ENCODE peak calls at places on chromosomes 6 and 20, in nine cellular contexts. L is AG04450, I is pancreas, T is body of pancreas, N is HCT116, Y is fibroblast of mammary gland, S is AG09309, J is transverse colon, Q is Peyer's patch. O is an unnamed sample.

GRCh38 chr6:163825033-163825432 is 410.5 kb downstream of the QKI start:
- DNase-seq in L (no peak), I (no peak), T (no peak), N (no peak), Y (peak), S (peak), J (no peak), Q (no peak), O (no peak)

GRCh38 chr6:126716826-126717514 is 377.1 kb downstream of the CENPW start:
- DNase-seq in L (no peak), I (no peak), T (no peak), N (peak), Y (no peak), S (no peak), J (no peak), Q (no peak), O (no peak)

GRCh38 chr6:37314117-37314802 is 39.5 kb upstream of the RNF8 start:
- DNase-seq in L (no peak), I (no peak), T (no peak), N (no peak), Y (no peak), S (no peak), J (no peak), Q (no peak), O (no peak)

GRCh38 chr6:167721291-167721690 is 105.4 kb upstream of the AFDN start:
- DNase-seq in L (no peak), I (no peak), T (no peak), N (no peak), Y (no peak), S (no peak), J (no peak), Q (no peak), O (no peak)

GRCh38 chr6:136550045-136550329 is 235 bp downstream of the MAP7 start:
- DNase-seq in L (no peak), I (no peak), T (no peak), N (no peak), Y (no peak), S (no peak), J (no peak), Q (no peak), O (no peak)

GRCh38 chr6:129029778-129030177 is 146.8 kb downstream of the LAMA2 start:
- DNase-seq in L (no peak), I (no peak), T (no peak), N (no peak), Y (peak), S (no peak), J (no peak), Q (no peak), O (no peak)

GRCh38 chr20:48394415-48395081 is 433.3 kb downstream of the PREX1 start:
- DNase-seq in L (no peak), I (no peak), T (no peak), N (no peak), Y (no peak), S (no peak), J (no peak), Q (no peak), O (no peak)

GRCh38 chr20:63737940-63738686 is 1.5 kb upstream of the SLC2A4RG start:
- DNase-seq in L (no peak), I (peak), T (no peak), N (no peak), Y (no peak), S (no peak), J (peak), Q (peak), O (peak)

GRCh38 chr6:36028088-36028886 is 679 bp downstream of the MAPK14 start:
- DNase-seq in L (no peak), I (peak), T (peak), N (no peak), Y (peak), S (no peak), J (peak), Q (no peak), O (peak)

GRCh38 chr6:16432075-16433032 is 194.0 kb downstream of the GMPR start:
- DNase-seq in L (peak), I (no peak), T (no peak), N (no peak), Y (peak), S (no peak), J (no peak), Q (no peak), O (no peak)

GRCh38 chr6:9484686-9485085 is 930.2 kb downstream of the TFAP2A start:
- DNase-seq in L (no peak), I (no peak), T (no peak), N (no peak), Y (peak), S (no peak), J (no peak), Q (no peak), O (no peak)

GRCh38 chr6:126300735-126301134 is 39.2 kb upstream of the CENPW start:
- DNase-seq in L (no peak), I (no peak), T (no peak), N (no peak), Y (no peak), S (no peak), J (no peak), Q (no peak), O (no peak)

GRCh38 chr6:136290406-136291010 is 862 bp upstream of the BCLAF1 start:
- DNase-seq in L (peak), I (peak), T (peak), N (peak), Y (peak), S (peak), J (peak), Q (peak), O (no peak)

GRCh38 chr6:148240866-148241477 is 101.7 kb upstream of the SASH1 start:
- DNase-seq in L (no peak), I (no peak), T (no peak), N (no peak), Y (peak), S (peak), J (no peak), Q (no peak), O (no peak)

GRCh38 chr6:118980063-118980462 is 45.1 kb upstream of the MCM9 start:
- DNase-seq in L (no peak), I (no peak), T (no peak), N (no peak), Y (peak), S (no peak), J (peak), Q (no peak), O (no peak)

GRCh38 chr6:36075656-36076055 is 48.0 kb downstream of the MAPK14 start:
- DNase-seq in L (no peak), I (no peak), T (no peak), N (peak), Y (no peak), S (no peak), J (no peak), Q (no peak), O (no peak)

GRCh38 chr6:37134622-37135191 is 35.2 kb upstream of the PIM1 start:
- DNase-seq in L (peak), I (peak), T (peak), N (peak), Y (peak), S (peak), J (peak), Q (no peak), O (no peak)

GRCh38 chr20:50408526-50409364 is 101.4 kb upstream of the PTPN1 start:
- DNase-seq in L (no peak), I (no peak), T (no peak), N (no peak), Y (no peak), S (no peak), J (no peak), Q (no peak), O (no peak)

GRCh38 chr6:84094050-84094435 is 60.5 kb downstream of the MRAP2 start:
- DNase-seq in L (no peak), I (no peak), T (no peak), N (no peak), Y (peak), S (no peak), J (no peak), Q (no peak), O (no peak)

GRCh38 chr6:36618366-36619355 is 24.5 kb downstream of the SRSF3 start:
- DNase-seq in L (no peak), I (no peak), T (no peak), N (no peak), Y (no peak), S (no peak), J (peak), Q (peak), O (peak)

GRCh38 chr6:149897855-149898744 is at the start of gene RAET1E:
- DNase-seq in L (no peak), I (no peak), T (no peak), N (no peak), Y (no peak), S (no peak), J (peak), Q (no peak), O (no peak)
- TF ChIP-seq CTCF in L (peak), I (no peak), T (no peak), N (peak), Y (no peak), S (no peak), J (no peak), Q (no peak), O (peak)

DNA sequence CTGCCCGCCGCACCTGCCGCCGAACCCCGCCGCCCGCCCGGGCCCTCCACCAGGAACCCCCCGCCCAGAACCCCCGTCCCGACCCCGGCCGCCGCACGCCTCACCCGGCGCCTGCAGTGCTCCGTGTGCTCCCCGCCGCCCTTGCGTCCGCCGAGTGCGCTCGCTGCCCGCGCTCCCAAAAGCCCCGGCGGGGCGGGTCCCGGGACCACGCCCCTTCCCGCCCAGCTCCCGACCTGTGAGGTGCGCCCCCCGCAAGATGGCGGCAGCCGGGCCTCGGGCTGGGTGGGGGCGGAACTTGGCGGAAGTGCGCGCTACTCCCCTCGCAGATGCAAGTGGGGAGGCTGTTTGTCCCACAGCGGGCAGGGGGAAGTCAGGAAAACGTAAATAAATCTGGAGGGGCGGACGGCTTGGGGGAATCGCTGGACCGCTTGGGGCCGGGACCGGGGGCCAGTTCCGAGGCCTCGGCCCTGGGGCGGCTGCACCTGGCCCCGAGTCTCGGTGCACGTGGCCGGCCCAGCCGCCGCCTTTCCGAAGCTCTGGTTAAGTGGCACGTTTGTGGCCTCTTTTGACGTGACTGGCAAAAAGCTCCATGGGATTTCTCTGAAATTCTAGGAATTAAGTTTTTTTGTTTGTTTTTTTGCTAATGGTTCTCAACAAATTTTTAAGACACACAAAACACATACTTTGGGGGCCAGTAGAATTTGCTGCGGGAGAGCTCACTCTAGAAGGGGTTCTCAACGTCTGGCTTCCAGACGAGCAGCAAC is at the start of gene EZR:
- DNase-seq in L (no peak), I (peak), T (peak), N (peak), Y (peak), S (no peak), J (peak), Q (peak), O (no peak)
- TF ChIP-seq CTCF in L (no peak), I (no peak), T (no peak), N (peak), Y (no peak), S (no peak), J (peak), Q (no peak), O (peak)

DNA sequence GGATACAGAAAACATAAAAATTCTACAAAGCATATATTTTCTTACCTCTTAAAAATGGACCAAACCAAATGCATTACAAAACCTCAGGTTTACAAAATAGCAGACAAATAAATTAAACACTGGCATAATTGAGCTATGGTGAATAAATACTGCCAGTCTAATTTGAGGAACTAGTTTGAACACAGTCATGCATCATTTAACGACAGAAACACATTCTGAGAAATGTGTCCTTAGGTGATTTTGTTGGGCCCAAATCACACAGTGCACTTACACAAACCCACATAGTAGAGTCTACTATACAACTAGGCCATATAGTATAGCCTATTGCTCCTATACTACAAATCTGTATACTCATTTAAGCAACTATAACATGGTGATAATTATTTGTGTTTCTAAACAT is 215.6 kb downstream of the FOXC1 start:
- DNase-seq in L (no peak), I (no peak), T (no peak), N (no peak), Y (no peak), S (no peak), J (no peak), Q (no peak), O (no peak)
- TF ChIP-seq CTCF in L (no peak), I (no peak), T (no peak), N (no peak), Y (no peak), S (no peak), J (no peak), Q (no peak), O (no peak)

DNA sequence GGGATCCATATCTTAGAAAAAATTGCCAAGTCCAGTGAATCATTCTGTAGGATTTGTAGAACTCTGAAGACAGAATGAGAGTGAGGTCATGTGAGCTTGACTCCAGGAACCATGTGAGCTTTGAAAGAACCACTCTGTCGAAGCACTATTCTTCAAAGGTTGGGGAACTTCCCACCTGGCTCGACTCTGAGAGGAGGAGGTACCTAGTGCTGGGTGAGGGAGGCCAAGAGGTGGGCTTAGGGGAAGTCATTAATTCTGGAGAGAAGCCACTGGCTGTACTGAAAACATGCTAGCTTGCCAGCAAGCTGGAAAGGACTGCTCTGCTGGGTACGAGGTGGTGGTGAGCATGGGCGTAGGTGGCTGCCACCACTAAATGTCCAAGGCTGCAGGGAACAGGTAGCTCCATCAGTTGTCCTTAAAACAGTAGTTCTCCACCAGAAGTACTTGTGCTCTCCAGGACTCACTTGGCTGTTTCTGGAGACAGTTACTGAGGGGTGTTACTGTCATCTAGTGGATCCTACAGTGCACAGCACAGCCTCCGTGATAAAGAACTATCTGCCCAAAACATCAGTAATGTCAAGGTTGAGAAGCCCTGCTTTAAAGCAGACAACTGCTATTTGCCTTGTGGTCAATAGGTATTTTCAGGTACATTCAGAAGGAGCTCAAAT is 34.7 kb upstream of the SYNJ2 start:
- DNase-seq in L (no peak), I (no peak), T (no peak), N (no peak), Y (peak), S (no peak), J (no peak), Q (no peak), O (no peak)
- TF ChIP-seq CTCF in L (peak), I (no peak), T (peak), N (peak), Y (peak), S (peak), J (peak), Q (no peak), O (peak)

GRCh38 chr6:110784610-110784979 is 30.7 kb downstream of the CDK19 start:
- DNase-seq in L (no peak), I (no peak), T (no peak), N (no peak), Y (no peak), S (no peak), J (no peak), Q (no peak), O (no peak)
- TF ChIP-seq CTCF in L (no peak), I (no peak), T (no peak), N (no peak), Y (no peak), S (no peak), J (no peak), Q (no peak), O (no peak)

GRCh38 chr6:160510199-160510598 is 153.9 kb downstream of the LPA start:
- DNase-seq in L (peak), I (no peak), T (no peak), N (no peak), Y (peak), S (no peak), J (no peak), Q (no peak), O (no peak)

GRCh38 chr6:160505970-160506369 is 157.8 kb downstream of the SLC22A3 start:
- DNase-seq in L (no peak), I (no peak), T (no peak), N (no peak), Y (no peak), S (no peak), J (no peak), Q (no peak), O (no peak)

GRCh38 chr6:160507420-160507819 is 156.7 kb downstream of the LPA start:
- DNase-seq in L (no peak), I (no peak), T (no peak), N (no peak), Y (peak), S (no peak), J (no peak), Q (no peak), O (no peak)

GRCh38 chr6:160510976-160511617 is 153.0 kb downstream of the LPA start:
- DNase-seq in L (no peak), I (no peak), T (no peak), N (no peak), Y (no peak), S (no peak), J (no peak), Q (no peak), O (no peak)

DNA sequence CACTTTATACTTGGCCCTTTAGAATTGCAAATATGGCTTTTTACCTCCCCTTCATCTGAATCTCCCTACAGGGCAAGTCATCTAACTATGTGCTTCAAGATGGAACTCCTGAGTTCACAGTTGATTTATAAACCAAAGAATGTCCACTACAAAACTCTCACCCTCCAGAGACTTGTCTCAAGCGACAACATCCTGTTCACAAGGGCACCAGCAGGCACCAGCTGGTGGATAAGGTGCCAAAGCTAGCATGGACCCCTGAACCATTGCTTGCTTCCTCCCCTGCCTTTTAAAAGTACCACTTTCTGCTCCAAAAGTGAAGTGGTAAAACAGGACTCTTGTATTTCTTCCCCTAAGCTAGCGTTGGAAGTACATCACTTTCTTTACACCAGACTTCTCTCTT is 154.5 kb downstream of the LPA start:
- DNase-seq in L (no peak), I (no peak), T (no peak), N (no peak), Y (no peak), S (no peak), J (no peak), Q (no peak), O (no peak)
- TF ChIP-seq CTCF in L (no peak), I (no peak), T (no peak), N (no peak), Y (no peak), S (no peak), J (no peak), Q (no peak), O (no peak)

GRCh38 chr6:50815436-50816114 is 3.1 kb upstream of the TFAP2B start:
- DNase-seq in L (no peak), I (no peak), T (no peak), N (no peak), Y (peak), S (no peak), J (no peak), Q (no peak), O (no peak)
- TF ChIP-seq CTCF in L (peak), I (no peak), T (peak), N (no peak), Y (peak), S (peak), J (peak), Q (no peak), O (peak)